ENCODE peak calls at places on chromosomes 4 and X, in four cellular contexts. K is stimulated activated naive CD8-positive, alpha-beta T cell treated with anti-CD3 and anti-CD28 coated beads, Interleukin-15, Interleukin-2, amounts not matched to agents 100 U/mL and 50 U/mL, for 24 hours; V is lower lobe of right lung; C is CD4-positive, alpha-beta T cell. X is an unnamed sample.

GRCh38 chr4:128228778-128229457 is 58.7 kb downstream of the PGRMC2 start:
- ATAC-seq in K (no peak), V (no peak), C (no peak), X (no peak)

GRCh38 chr4:184382189-184382846 is 92.0 kb downstream of the IRF2 start:
- ATAC-seq in K (peak), V (no peak), C (peak), X (peak)

GRCh38 chr4:105179539-105180401 is 33.1 kb downstream of the TET2 start:
- ATAC-seq in K (no peak), V (no peak), C (no peak), X (peak)

GRCh38 chrX:129798888-129799287 is 19.1 kb downstream of the SASH3 start:
- ATAC-seq in K (peak), V (no peak), C (no peak), X (peak)

GRCh38 chr4:153413827-153414226 is 52.3 kb upstream of the TMEM131L start:
- ATAC-seq in K (no peak), V (no peak), C (no peak), X (no peak)

GRCh38 chr4:183602444-183603102 is 56.4 kb downstream of the RWDD4 start:
- ATAC-seq in K (no peak), V (no peak), C (no peak), X (no peak)

GRCh38 chr4:87097075-87097474 is 123.3 kb downstream of the KLHL8 start:
- ATAC-seq in K (peak), V (no peak), C (no peak), X (peak)

GRCh38 chr4:104763554-104764210 is 269.0 kb upstream of the CXXC4 start:
- ATAC-seq in K (no peak), V (no peak), C (no peak), X (no peak)

GRCh38 chr4:1354983-1355275 is 7.9 kb downstream of the UVSSA start:
- ATAC-seq in K (no peak), V (no peak), C (no peak), X (no peak)

GRCh38 chrX:118637997-118638396 is 89.4 kb upstream of the IL13RA1 start:
- ATAC-seq in K (no peak), V (no peak), C (no peak), X (no peak)

GRCh38 chr4:45350438-45350837 is 624.1 kb upstream of the GNPDA2 start:
- ATAC-seq in K (no peak), V (no peak), C (no peak), X (no peak)

GRCh38 chr4:48767530-48767929 is 12.5 kb downstream of the FRYL start:
- ATAC-seq in K (peak), V (no peak), C (no peak), X (peak)

GRCh38 chrX:100685284-100685996 is 41.4 kb downstream of the SRPX2 start:
- ATAC-seq in K (peak), V (peak), C (peak), X (peak)

X was measured in activated T-helper 17 cell treated with anti-CD3 and anti-CD28 coated beads, Interleukin-2, amount 50 U/mL, for 72 hours.